ENCODE peak calls at places on chromosomes 6 and 20, in five cellular contexts. K is sigmoid colon; V is MM.1S; U is body of pancreas; A is naive thymus-derived CD4-positive, alpha-beta T cell. R is an unnamed sample.

GRCh38 chr6:132530293-132530974 is 7.6 kb upstream of the TAAR9 start:
- DNase-seq in K (peak; percentile 66), V (peak; percentile 71), U (peak; percentile 61), A (peak; percentile 66), R (no peak)

GRCh38 chr6:138973481-138974140 is 14.4 kb downstream of the REPS1 start:
- DNase-seq in K (no peak), V (no peak), U (no peak), A (no peak), R (no peak)

GRCh38 chr20:20657092-20657491 is 55.4 kb downstream of the RALGAPA2 start:
- DNase-seq in K (no peak), V (no peak), U (no peak), A (no peak), R (no peak)

GRCh38 chr6:166997768-166998255 is 1.4 kb upstream of the CEP43 start:
- DNase-seq in K (peak; percentile 68), V (peak; percentile 46), U (peak; percentile 69), A (peak; percentile 24), R (no peak)

GRCh38 chr6:41568202-41568584 is 22.0 kb downstream of the FOXP4 start:
- DNase-seq in K (no peak), V (no peak), U (no peak), A (no peak), R (no peak)

GRCh38 chr20:58342104-58342945 is 32.8 kb downstream of the RAB22A start:
- DNase-seq in K (no peak), V (no peak), U (no peak), A (no peak), R (no peak)

GRCh38 chr6:157685596-157686280 is 137.3 kb upstream of the SNX9 start:
- DNase-seq in K (no peak), V (no peak), U (no peak), A (no peak), R (no peak)

GRCh38 chr6:11007715-11008608 is 36.1 kb downstream of the ELOVL2 start:
- DNase-seq in K (no peak), V (no peak), U (no peak), A (no peak), R (no peak)

GRCh38 chr20:47066484-47067270 is 172.0 kb downstream of the EYA2 start:
- DNase-seq in K (no peak), V (no peak), U (no peak), A (no peak), R (no peak)

GRCh38 chr20:7272512-7272911 is 505.0 kb downstream of the BMP2 start:
- DNase-seq in K (no peak), V (no peak), U (no peak), A (no peak), R (no peak)

GRCh38 chr6:156794963-156795362 is 17.8 kb downstream of the ARID1B start:
- DNase-seq in K (no peak), V (no peak), U (no peak), A (no peak), R (no peak)

GRCh38 chr6:28632326-28632851 is 106.7 kb downstream of the GPX5 start:
- DNase-seq in K (no peak), V (no peak), U (no peak), A (no peak), R (no peak)

GRCh38 chr6:44496705-44497369 is 109.3 kb downstream of the CDC5L start:
- DNase-seq in K (no peak), V (no peak), U (no peak), A (no peak), R (peak; percentile 66)

GRCh38 chr6:93299622-93300021 is 119.7 kb downstream of the EPHA7 start:
- DNase-seq in K (no peak), V (no peak), U (no peak), A (no peak), R (no peak)

GRCh38 chr6:47308674-47309325 is 905 bp downstream of the TNFRSF21 start:
- DNase-seq in K (peak; percentile 67), V (no peak), U (peak; percentile 34), A (no peak), R (no peak)

GRCh38 chr6:72580281-72580940 is 41.5 kb upstream of the KCNQ5 start:
- DNase-seq in K (no peak), V (peak; percentile 44), U (peak; percentile 68), A (no peak), R (no peak)

GRCh38 chr6:131949909-131950766 is 1.0 kb downstream of the CCN2 start:
- DNase-seq in K (peak; percentile 92), V (peak; percentile 56), U (peak; percentile 81), A (no peak), R (peak; percentile 90)

GRCh38 chr6:79377047-79377446 is 142.6 kb upstream of the HMGN3 start:
- DNase-seq in K (no peak), V (no peak), U (no peak), A (no peak), R (no peak)

GRCh38 chr6:12436224-12436623 is 146.1 kb downstream of the EDN1 start:
- DNase-seq in K (no peak), V (no peak), U (no peak), A (no peak), R (no peak)

GRCh38 chr6:20932284-20932683 is 398.0 kb downstream of the CDKAL1 start:
- DNase-seq in K (no peak), V (no peak), U (no peak), A (no peak), R (no peak)

GRCh38 chr6:163054641-163055040 is 326.9 kb downstream of the PACRG start:
- DNase-seq in K (no peak), V (no peak), U (no peak), A (no peak), R (no peak)

GRCh38 chr6:144438103-144438502 is 153.0 kb downstream of the UTRN start:
- DNase-seq in K (no peak), V (no peak), U (no peak), A (no peak), R (no peak)

DNA sequence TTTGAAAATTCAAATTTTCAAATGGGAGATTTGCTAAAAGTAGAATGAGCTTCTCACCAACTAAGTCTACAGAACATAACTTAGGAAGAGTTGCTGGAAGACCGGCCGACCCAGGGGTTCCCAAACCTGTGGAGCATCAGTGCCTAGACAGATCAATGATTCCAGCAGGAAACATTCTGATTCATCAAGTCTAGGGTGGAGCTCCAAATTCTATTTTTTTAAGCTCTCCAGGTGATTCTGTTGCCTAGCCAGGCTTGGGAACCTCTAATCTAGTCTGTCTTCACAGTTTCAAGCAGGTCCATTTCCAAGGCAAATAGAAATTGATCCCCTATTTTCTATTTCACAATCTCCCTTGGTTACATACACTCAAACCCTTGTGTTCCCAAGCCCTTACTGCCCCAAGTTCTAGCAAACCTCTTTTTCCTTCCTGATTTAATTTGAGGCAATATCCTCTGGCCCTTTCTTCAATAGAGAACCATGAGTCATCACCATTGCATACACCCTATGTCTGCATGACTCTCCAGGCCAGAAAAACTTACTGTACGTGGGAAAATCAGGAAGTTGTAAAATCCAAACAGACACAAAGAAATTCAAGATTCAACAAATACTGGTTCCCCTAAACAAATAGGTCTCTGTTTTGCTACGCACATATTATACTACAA is 8.9 kb downstream of the ATXN1 start:
- DNase-seq in K (no peak), V (no peak), U (no peak), A (no peak), R (no peak)
- H3K27ac ChIP-seq in K (peak overlapping the region; percentile 13), V (no peak overlapping the region), U (no peak overlapping the region), A (no peak overlapping the region), R (no peak overlapping the region)

GRCh38 chr6:81750201-81750600 is 2.3 kb downstream of the TENT5A start:
- DNase-seq in K (no peak), V (no peak), U (no peak), A (no peak), R (no peak)
- H3K27ac ChIP-seq in K (peak overlapping the region; percentile 98), V (no peak overlapping the region), U (no peak overlapping the region), A (no peak overlapping the region), R (peak overlapping the region; percentile 94)

DNA sequence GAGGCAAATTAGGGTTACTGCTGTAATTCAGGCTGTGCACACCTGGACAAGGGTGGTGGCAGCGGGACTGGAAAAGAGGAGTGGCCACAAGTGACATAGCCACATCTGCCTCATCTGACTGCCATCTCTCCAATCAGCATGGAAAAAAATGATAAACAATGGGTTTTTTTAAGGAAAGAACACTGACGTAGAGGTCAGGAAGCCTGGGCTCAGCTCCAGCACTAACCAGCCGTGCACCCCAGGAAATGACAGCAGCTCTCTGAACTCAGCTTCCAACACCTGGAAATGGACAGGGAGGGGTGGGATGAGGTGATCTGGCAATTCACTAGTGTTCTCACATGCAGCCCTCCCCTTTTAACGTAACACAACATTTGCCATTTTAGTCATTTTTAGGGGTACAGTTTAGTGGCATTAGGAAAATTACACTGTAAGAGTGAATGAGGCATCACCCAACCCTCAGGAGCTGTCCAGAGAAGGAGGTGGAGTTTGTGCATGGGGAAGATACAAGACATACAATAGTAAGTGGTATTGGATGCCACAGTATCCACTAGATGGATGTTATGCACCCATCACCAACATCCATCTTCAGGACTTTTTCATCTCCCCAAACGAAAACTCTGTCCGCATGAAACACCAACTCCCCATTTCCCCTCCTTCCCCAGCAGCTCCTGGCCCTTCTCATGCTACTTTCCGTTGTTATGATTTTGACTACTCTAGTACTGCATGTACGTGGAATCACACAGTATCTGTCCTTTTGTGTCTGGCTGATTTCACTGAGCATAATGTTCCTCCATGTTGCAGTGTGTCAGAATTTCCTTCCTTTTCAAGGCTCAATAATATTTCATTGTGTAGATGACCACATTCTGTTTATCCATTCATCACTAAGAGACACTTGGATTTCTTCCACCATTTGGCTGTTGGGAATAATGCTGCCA is 215.5 kb upstream of the ECI2 start:
- DNase-seq in K (no peak), V (no peak), U (no peak), A (no peak), R (no peak)
- H3K27ac ChIP-seq in K (peak overlapping the region; percentile 88), V (no peak overlapping the region), U (no peak overlapping the region), A (no peak overlapping the region), R (peak overlapping the region; percentile 85)

DNA sequence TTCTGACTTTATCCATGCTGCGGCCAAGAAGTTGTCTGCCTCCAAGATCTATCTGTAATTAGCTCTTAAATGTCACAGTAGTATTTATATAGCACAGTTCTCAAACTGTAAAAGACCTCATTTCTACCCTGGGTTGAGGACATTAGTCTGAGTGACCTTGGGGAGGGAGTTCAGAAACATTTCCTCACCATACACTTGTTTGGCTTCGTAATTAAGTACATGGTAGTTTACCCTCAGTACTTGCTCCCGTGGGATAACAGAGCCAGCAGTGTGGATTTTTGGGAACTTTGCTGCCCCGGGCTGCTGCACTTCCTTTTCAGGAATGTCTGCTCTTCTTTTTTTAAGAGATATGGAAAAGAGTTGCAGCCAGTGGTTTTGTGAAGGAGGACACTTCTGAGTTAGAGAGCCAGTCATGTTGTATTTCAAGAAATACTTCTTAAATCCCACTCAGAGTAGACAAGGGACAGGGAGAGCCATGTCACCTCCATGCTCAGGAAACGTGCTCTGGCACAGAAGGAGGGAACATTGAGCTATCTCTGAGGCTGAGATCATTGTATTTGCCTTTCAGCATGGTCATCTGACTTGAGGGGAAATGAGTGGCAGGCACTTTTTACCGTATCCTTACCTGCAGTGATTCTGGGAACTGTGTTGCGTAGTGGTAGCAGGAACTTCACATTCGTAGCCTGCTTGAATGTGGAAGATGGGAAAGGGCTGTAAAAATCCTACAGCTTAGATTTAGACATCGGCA is 33.6 kb downstream of the RPRD1B start:
- DNase-seq in K (no peak), V (no peak), U (no peak), A (no peak), R (no peak)
- H3K27ac ChIP-seq in K (peak overlapping the region; percentile 39), V (no peak overlapping the region), U (peak overlapping the region; percentile 8), A (no peak overlapping the region), R (peak overlapping the region; percentile 2)